ENCODE peak calls at places on chromosomes 11 and 22, in nine cellular contexts. Y is GM06990, F is K562, I is NB4, N is left ventricle myocardium inferior, B is heart left ventricle, X is astrocyte of the cerebellum, D is colonic mucosa, E is H9. R is an unnamed sample.

GRCh38 chr22:48960576-48960975 is 867.1 kb downstream of the BRD1 start:
- DNase-seq in Y (no peak), F (no peak), I (no peak), N (peak), B (no peak), X (no peak), D (no peak), E (peak), R (no peak)

GRCh38 chr22:46561435-46561905 is 24.1 kb upstream of the CELSR1 start:
- DNase-seq in Y (no peak), F (peak), I (peak), N (peak), B (no peak), X (no peak), D (no peak), E (peak), R (peak)

GRCh38 chr11:34468209-34468841 is 29.6 kb downstream of the CAT start:
- DNase-seq in Y (no peak), F (peak), I (peak), N (no peak), B (no peak), X (no peak), D (peak), E (peak), R (peak)

GRCh38 chr11:88631497-88631896 is 294.0 kb upstream of the CTSC start:
- DNase-seq in Y (no peak), F (no peak), I (no peak), N (no peak), B (no peak), X (peak), D (no peak), E (no peak), R (no peak)

GRCh38 chr11:125931681-125932080 is 14.2 kb upstream of the VSIG10L2 start:
- DNase-seq in Y (no peak), F (no peak), I (no peak), N (no peak), B (no peak), X (no peak), D (no peak), E (no peak), R (no peak)

GRCh38 chr22:24363243-24363642 is 64.2 kb upstream of the ADORA2A start:
- DNase-seq in Y (no peak), F (no peak), I (no peak), N (no peak), B (no peak), X (no peak), D (no peak), E (no peak), R (no peak)

GRCh38 chr11:71504526-71504925 is 22.5 kb upstream of the KRTAP5-7 start:
- DNase-seq in Y (no peak), F (no peak), I (no peak), N (no peak), B (no peak), X (no peak), D (no peak), E (no peak), R (no peak)

GRCh38 chr11:71267807-71268421 is 15.5 kb upstream of the SHANK2 start:
- DNase-seq in Y (no peak), F (no peak), I (no peak), N (no peak), B (no peak), X (no peak), D (peak), E (no peak), R (no peak)

GRCh38 chr11:12845739-12846358 is 163.3 kb upstream of the RASSF10 start:
- DNase-seq in Y (no peak), F (peak), I (no peak), N (peak), B (peak), X (no peak), D (peak), E (no peak), R (no peak)

GRCh38 chr11:132312616-132313210 is 942.3 kb downstream of the NTM start:
- DNase-seq in Y (no peak), F (peak), I (peak), N (no peak), B (no peak), X (peak), D (no peak), E (peak), R (peak)

GRCh38 chr11:47270331-47271271 is 668 bp downstream of the MADD start:
- DNase-seq in Y (peak), F (peak), I (peak), N (no peak), B (no peak), X (no peak), D (peak), E (no peak), R (peak)

GRCh38 chr11:64019106-64020031 is 16.4 kb upstream of the FLRT1 start:
- DNase-seq in Y (no peak), F (no peak), I (no peak), N (peak), B (peak), X (no peak), D (no peak), E (no peak), R (no peak)

GRCh38 chr11:48064306-48064705 is 83.9 kb downstream of the PTPRJ start:
- DNase-seq in Y (no peak), F (no peak), I (no peak), N (no peak), B (no peak), X (no peak), D (no peak), E (no peak), R (no peak)

GRCh38 chr11:134589155-134589554 is 177.1 kb upstream of the B3GAT1 start:
- DNase-seq in Y (no peak), F (no peak), I (no peak), N (no peak), B (no peak), X (no peak), D (no peak), E (no peak), R (no peak)

GRCh38 chr11:33329705-33330329 is 72.6 kb downstream of the HIPK3 start:
- DNase-seq in Y (no peak), F (peak), I (peak), N (no peak), B (peak), X (peak), D (peak), E (no peak), R (peak)

GRCh38 chr11:12232819-12233601 is 122.6 kb downstream of the MICAL2 start:
- DNase-seq in Y (no peak), F (no peak), I (no peak), N (no peak), B (no peak), X (peak), D (no peak), E (no peak), R (no peak)

GRCh38 chr11:20438637-20439036 is 51.1 kb downstream of the PRMT3 start:
- DNase-seq in Y (no peak), F (no peak), I (no peak), N (no peak), B (no peak), X (no peak), D (no peak), E (no peak), R (no peak)

GRCh38 chr22:34036936-34037335 is 116.7 kb upstream of the LARGE1 start:
- DNase-seq in Y (no peak), F (no peak), I (peak), N (no peak), B (no peak), X (no peak), D (no peak), E (no peak), R (no peak)

GRCh38 chr22:45731798-45732495 is 60.3 kb downstream of the ATXN10 start:
- DNase-seq in Y (no peak), F (no peak), I (peak), N (no peak), B (no peak), X (no peak), D (no peak), E (no peak), R (no peak)

GRCh38 chr22:25282346-25282670 is 62.9 kb downstream of the CRYBB2 start:
- DNase-seq in Y (no peak), F (no peak), I (no peak), N (no peak), B (no peak), X (no peak), D (no peak), E (no peak), R (peak)

DNA sequence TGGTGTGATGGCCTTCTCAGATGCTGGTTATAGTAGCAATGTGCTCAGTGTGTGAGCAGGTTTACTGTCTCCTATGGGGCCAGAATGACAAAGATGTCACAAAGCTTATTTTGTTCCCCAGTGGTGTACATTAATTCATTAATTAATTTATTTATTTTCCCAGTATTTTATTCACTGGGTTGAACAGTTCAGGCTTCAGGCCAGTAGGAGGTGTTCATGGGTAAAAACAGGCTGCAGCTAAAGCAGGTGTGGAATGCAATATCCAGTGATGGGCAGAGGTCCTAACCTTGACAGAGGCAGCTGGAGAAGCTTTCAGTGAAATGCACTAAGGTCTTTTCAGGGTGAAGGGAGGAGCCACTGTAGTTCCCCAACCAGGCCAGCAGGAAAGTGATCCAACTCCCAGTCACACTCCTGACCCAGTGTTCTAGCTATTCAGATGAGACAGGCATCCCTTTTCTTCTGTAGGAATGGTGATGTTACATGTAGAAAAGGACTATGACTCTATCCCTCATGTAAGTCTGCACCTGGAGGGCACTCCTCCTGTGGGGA is 7.8 kb upstream of the FANCF start:
- DNase-seq in Y (no peak), F (no peak), I (no peak), N (no peak), B (no peak), X (no peak), D (no peak), E (peak), R (no peak)
- TF ChIP-seq CTCF in Y (no peak), F (no peak), I (no peak), N (no peak), B (no peak), X (no peak), D (no peak), E (peak), R (no peak)

GRCh38 chr11:101862410-101863233 is 52.2 kb upstream of the CEP126 start:
- DNase-seq in Y (no peak), F (no peak), I (peak), N (no peak), B (no peak), X (peak), D (peak), E (peak), R (no peak)
- TF ChIP-seq CTCF in Y (peak), F (no peak), I (peak), N (peak), B (no peak), X (peak), D (no peak), E (peak), R (no peak)

GRCh38 chr11:60625262-60625661 is 74.2 kb upstream of the MS4A8 start:
- DNase-seq in Y (no peak), F (no peak), I (peak), N (no peak), B (no peak), X (no peak), D (peak), E (peak), R (no peak)
- TF ChIP-seq CTCF in Y (peak), F (peak), I (peak), N (no peak), B (no peak), X (peak), D (peak), E (peak), R (peak)

GRCh38 chr22:31870890-31871289 is 73.4 kb upstream of the YWHAH start:
- DNase-seq in Y (no peak), F (no peak), I (no peak), N (no peak), B (no peak), X (no peak), D (no peak), E (no peak), R (no peak)
- TF ChIP-seq CTCF in Y (no peak), F (no peak), I (no peak), N (no peak), B (no peak), X (no peak), D (no peak), E (no peak), R (no peak)

GRCh38 chr11:68115285-68115684 is 5.9 kb downstream of the CHKA start:
- DNase-seq in Y (no peak), F (no peak), I (peak), N (no peak), B (no peak), X (no peak), D (no peak), E (no peak), R (no peak)

GRCh38 chr11:68117896-68118470 is 3.2 kb downstream of the CHKA start:
- DNase-seq in Y (no peak), F (no peak), I (no peak), N (no peak), B (no peak), X (no peak), D (no peak), E (peak), R (no peak)

GRCh38 chr11:68116126-68116525 is 5.1 kb downstream of the CHKA start:
- DNase-seq in Y (no peak), F (no peak), I (no peak), N (no peak), B (no peak), X (no peak), D (peak), E (no peak), R (no peak)

GRCh38 chr11:68116892-68117435 is 4.2 kb downstream of the CHKA start:
- DNase-seq in Y (no peak), F (no peak), I (no peak), N (no peak), B (no peak), X (no peak), D (no peak), E (no peak), R (no peak)

GRCh38 chr11:68113986-68114385 is 7.2 kb downstream of the CHKA start:
- DNase-seq in Y (no peak), F (no peak), I (no peak), N (no peak), B (no peak), X (no peak), D (no peak), E (peak), R (no peak)
- TF ChIP-seq CTCF in Y (no peak), F (no peak), I (no peak), N (no peak), B (no peak), X (no peak), D (no peak), E (no peak), R (no peak)

GRCh38 chr22:43923631-43924548 is at the start of gene PNPLA3:
- DNase-seq in Y (peak), F (peak), I (peak), N (peak), B (peak), X (peak), D (peak), E (peak), R (peak)
- TF ChIP-seq CTCF in Y (no peak), F (no peak), I (no peak), N (no peak), B (no peak), X (peak), D (no peak), E (peak), R (no peak)

GRCh38 chr11:74504100-74504691 is 10.7 kb upstream of the LIPT2 start:
- DNase-seq in Y (no peak), F (no peak), I (peak), N (no peak), B (no peak), X (no peak), D (no peak), E (no peak), R (no peak)

GRCh38 chr11:74505911-74506310 is 12.4 kb upstream of the LIPT2 start:
- DNase-seq in Y (no peak), F (no peak), I (no peak), N (no peak), B (no peak), X (no peak), D (no peak), E (no peak), R (no peak)

GRCh38 chr11:74507582-74507981 is 14.1 kb upstream of the LIPT2 start:
- DNase-seq in Y (no peak), F (no peak), I (no peak), N (no peak), B (no peak), X (no peak), D (no peak), E (no peak), R (no peak)

DNA sequence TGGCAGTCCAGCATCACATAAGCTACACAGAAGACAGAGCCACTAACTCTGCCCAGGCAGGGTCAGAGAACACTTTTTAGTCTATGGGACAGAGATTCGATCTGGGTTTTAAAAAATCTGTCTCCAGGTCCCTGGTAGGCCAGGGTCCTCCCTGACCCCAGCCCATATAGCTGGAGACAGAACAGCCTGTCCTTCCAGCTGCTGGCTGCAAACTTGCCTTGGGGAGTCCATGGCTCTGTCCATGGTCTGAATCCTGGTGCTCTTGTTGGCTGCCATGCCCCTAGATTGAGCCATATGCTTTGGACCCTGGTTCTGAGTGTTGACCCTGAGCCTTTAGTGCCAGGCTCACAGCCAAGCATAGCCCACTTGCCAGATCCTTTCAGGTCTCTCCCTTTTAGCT is 13.3 kb upstream of the LIPT2 start:
- DNase-seq in Y (no peak), F (no peak), I (peak), N (no peak), B (no peak), X (no peak), D (no peak), E (no peak), R (no peak)
- TF ChIP-seq CTCF in Y (no peak), F (no peak), I (no peak), N (no peak), B (no peak), X (no peak), D (no peak), E (no peak), R (no peak)

GRCh38 chr11:111720801-111721494 is 45.2 kb downstream of the PPP2R1B start:
- DNase-seq in Y (no peak), F (no peak), I (no peak), N (no peak), B (no peak), X (no peak), D (no peak), E (no peak), R (no peak)

GRCh38 chr11:111719379-111719778 is 46.8 kb downstream of the PPP2R1B start:
- DNase-seq in Y (no peak), F (no peak), I (no peak), N (no peak), B (no peak), X (no peak), D (no peak), E (no peak), R (no peak)

GRCh38 chr11:111715142-111715816 is 50.9 kb downstream of the PPP2R1B start:
- DNase-seq in Y (no peak), F (no peak), I (no peak), N (no peak), B (no peak), X (no peak), D (no peak), E (no peak), R (no peak)

GRCh38 chr11:111714522-111714921 is 51.7 kb downstream of the PPP2R1B start:
- DNase-seq in Y (no peak), F (no peak), I (no peak), N (no peak), B (no peak), X (no peak), D (no peak), E (no peak), R (no peak)

DNA sequence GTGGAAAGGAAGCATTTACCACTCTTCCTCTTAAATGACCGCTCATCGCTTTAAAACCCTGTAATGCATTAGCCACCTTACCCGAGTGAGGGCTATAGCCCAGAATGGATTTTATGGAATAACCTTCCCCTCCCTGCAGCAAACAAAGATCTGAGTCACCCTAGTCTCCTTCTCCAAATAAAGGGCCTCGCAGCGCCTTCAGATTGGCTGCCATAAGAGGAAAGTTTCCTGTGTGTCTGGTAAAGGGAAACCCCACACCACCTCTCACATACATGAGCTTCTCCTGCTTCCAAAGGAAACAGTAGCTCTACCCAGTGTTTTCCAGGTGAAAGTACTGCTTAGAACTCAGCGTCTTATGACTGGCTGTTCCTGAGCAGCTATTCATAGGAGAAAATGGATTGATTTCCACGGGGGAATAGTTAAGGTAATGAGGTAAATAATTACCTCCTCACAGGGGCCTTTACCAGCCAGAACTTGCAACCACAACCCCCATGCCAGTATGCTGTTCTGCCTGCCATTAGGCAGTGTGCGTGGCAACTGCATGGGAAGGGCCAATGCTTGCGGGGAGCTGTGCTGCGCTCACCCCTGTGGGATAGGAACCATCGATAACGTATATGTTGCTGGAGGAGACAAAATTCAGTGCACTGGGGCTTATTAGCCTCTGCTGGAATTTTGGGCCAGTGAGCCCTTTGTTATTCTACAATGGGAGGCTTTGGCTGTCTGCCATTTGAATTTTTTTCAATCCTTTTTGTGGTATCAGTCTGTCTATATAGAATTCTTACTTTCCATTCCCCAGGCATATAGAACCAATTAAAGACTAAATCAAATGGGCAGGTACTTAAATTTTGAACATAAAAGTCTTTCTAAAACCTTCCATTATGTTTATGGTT is 47.5 kb downstream of the PPP2R1B start:
- DNase-seq in Y (no peak), F (no peak), I (no peak), N (no peak), B (no peak), X (no peak), D (peak), E (no peak), R (no peak)
- TF ChIP-seq CTCF in Y (no peak), F (no peak), I (no peak), N (no peak), B (no peak), X (peak), D (no peak), E (no peak), R (no peak)

GRCh38 chr11:79055866-79056632 is 384.8 kb downstream of the TENM4 start:
- DNase-seq in Y (no peak), F (no peak), I (no peak), N (no peak), B (peak), X (peak), D (no peak), E (no peak), R (no peak)
- TF ChIP-seq CTCF in Y (no peak), F (no peak), I (no peak), N (no peak), B (no peak), X (peak), D (no peak), E (no peak), R (no peak)

R was measured in GM20000.